ENCODE peak calls at places on chromosome 10, in seven cellular contexts. D is CD14-positive monocyte; O is putamen; C is stimulated activated CD8-positive, alpha-beta memory T cell treated with anti-CD3 and anti-CD28 coated beads, Interleukin-7, amount 100 ng/mL, for 4 hours; Z is GF-D8; I is MG63; Y is T-helper 9 cell. R is an unnamed sample.

GRCh38 chr10:103603382-103603781 is 109.9 kb downstream of the NEURL1 start:
- DNase-seq in D (no peak), O (no peak), C (no peak), Z (no peak), I (no peak), Y (no peak), R (no peak)

GRCh38 chr10:37700886-37701780 is 156.3 kb downstream of the ZNF248 start:
- DNase-seq in D (no peak), O (no peak), C (no peak), Z (no peak), I (no peak), Y (no peak), R (no peak)

GRCh38 chr10:71268247-71268691 is 50.8 kb upstream of the SLC29A3 start:
- DNase-seq in D (no peak), O (no peak), C (no peak), Z (no peak), I (peak), Y (no peak), R (no peak)

GRCh38 chr10:90947025-90947960 is 26.4 kb upstream of the ANKRD1 start:
- DNase-seq in D (no peak), O (no peak), C (no peak), Z (no peak), I (no peak), Y (no peak), R (no peak)

GRCh38 chr10:97278491-97278989 is 13.9 kb downstream of the ARHGAP19 start:
- DNase-seq in D (no peak), O (peak), C (no peak), Z (peak), I (no peak), Y (no peak), R (peak)

GRCh38 chr10:43355749-43356371 is 15.6 kb upstream of the FXYD4 start:
- DNase-seq in D (no peak), O (peak), C (no peak), Z (no peak), I (peak), Y (no peak), R (peak)

GRCh38 chr10:132867801-132868644 is 74.3 kb downstream of the CFAP46 start:
- DNase-seq in D (no peak), O (no peak), C (no peak), Z (no peak), I (no peak), Y (no peak), R (no peak)

GRCh38 chr10:62233494-62234283 is 35.0 kb downstream of the RTKN2 start:
- DNase-seq in D (no peak), O (no peak), C (no peak), Z (no peak), I (no peak), Y (no peak), R (no peak)

GRCh38 chr10:127834791-127835190 is 58.0 kb downstream of the CLRN3 start:
- DNase-seq in D (no peak), O (no peak), C (no peak), Z (no peak), I (no peak), Y (no peak), R (no peak)

GRCh38 chr10:3877092-3878000 is 92.3 kb upstream of the KLF6 start:
- DNase-seq in D (no peak), O (no peak), C (no peak), Z (peak), I (no peak), Y (no peak), R (no peak)

GRCh38 chr10:74151879-74152722 is 1.1 kb downstream of the ADK start:
- DNase-seq in D (no peak), O (no peak), C (no peak), Z (no peak), I (no peak), Y (no peak), R (no peak)

GRCh38 chr10:129244298-129244697 is 222.7 kb upstream of the MGMT start:
- DNase-seq in D (no peak), O (no peak), C (no peak), Z (no peak), I (no peak), Y (no peak), R (no peak)

GRCh38 chr10:73584737-73585136 is 6.4 kb downstream of the USP54 start:
- DNase-seq in D (no peak), O (no peak), C (no peak), Z (no peak), I (no peak), Y (no peak), R (no peak)

GRCh38 chr10:4698075-4698474 is 127.9 kb upstream of the AKR1E2 start:
- DNase-seq in D (no peak), O (no peak), C (no peak), Z (no peak), I (peak), Y (no peak), R (no peak)

R was measured in stromal cell of bone marrow.